ENCODE peak calls at places on chromosomes 11 and 22, in seven cellular contexts. S, V, F, O, I, E and K are unnamed samples.

GRCh38 chr11:27963370-27963769 is 144.6 kb downstream of the KIF18A start:
- DNase-seq in S (no peak), V (no peak), F (no peak), O (no peak), I (no peak), E (no peak), K (no peak)

GRCh38 chr11:19259487-19260345 is 19.0 kb upstream of the E2F8 start:
- DNase-seq in S (no peak), V (peak), F (no peak), O (peak), I (peak), E (peak), K (peak)

GRCh38 chr11:33307984-33308383 is 50.8 kb downstream of the HIPK3 start:
- DNase-seq in S (no peak), V (peak), F (no peak), O (no peak), I (no peak), E (no peak), K (no peak)

GRCh38 chr11:8265681-8266241 is 2.1 kb upstream of the LMO1 start:
- DNase-seq in S (no peak), V (no peak), F (no peak), O (no peak), I (peak), E (no peak), K (peak)

GRCh38 chr11:18774801-18775200 is 16.8 kb downstream of the PTPN5 start:
- DNase-seq in S (no peak), V (no peak), F (no peak), O (no peak), I (no peak), E (no peak), K (no peak)

GRCh38 chr11:4418403-4418802 is 24.9 kb upstream of the TRIM21 start:
- DNase-seq in S (no peak), V (no peak), F (no peak), O (no peak), I (no peak), E (no peak), K (no peak)

GRCh38 chr22:49307870-49308269 is 519.8 kb downstream of the BRD1 start:
- DNase-seq in S (no peak), V (no peak), F (no peak), O (no peak), I (peak), E (no peak), K (no peak)

GRCh38 chr11:33480636-33481035 is 220.0 kb downstream of the C11orf91 start:
- DNase-seq in S (no peak), V (no peak), F (no peak), O (no peak), I (no peak), E (no peak), K (no peak)

GRCh38 chr11:32121012-32121411 is 30.1 kb downstream of the RCN1 start:
- DNase-seq in S (no peak), V (no peak), F (no peak), O (no peak), I (no peak), E (no peak), K (no peak)

GRCh38 chr22:26430600-26430999 is 1.5 kb downstream of the ASPHD2 start:
- DNase-seq in S (no peak), V (no peak), F (no peak), O (no peak), I (no peak), E (no peak), K (no peak)

GRCh38 chr11:48150213-48150612 is 66.4 kb upstream of the OR4B1 start:
- DNase-seq in S (no peak), V (peak), F (no peak), O (no peak), I (no peak), E (no peak), K (no peak)

GRCh38 chr11:100515087-100515486 is 172.0 kb upstream of the ARHGAP42 start:
- DNase-seq in S (no peak), V (no peak), F (no peak), O (no peak), I (no peak), E (no peak), K (peak)

GRCh38 chr11:33722579-33723234 is 13.5 kb downstream of the CD59 start:
- DNase-seq in S (no peak), V (peak), F (no peak), O (no peak), I (peak), E (no peak), K (peak)

GRCh38 chr11:47248664-47249377 is at the start of gene ACP2:
- DNase-seq in S (peak), V (peak), F (peak), O (peak), I (peak), E (peak), K (peak)

GRCh38 chr22:22959147-22959827 is 71.7 kb downstream of the IGLL5 start:
- DNase-seq in S (peak), V (peak), F (no peak), O (peak), I (peak), E (peak), K (peak)

GRCh38 chr22:37121887-37122591 is 12.5 kb upstream of the TMPRSS6 start:
- DNase-seq in S (peak), V (peak), F (no peak), O (peak), I (no peak), E (no peak), K (peak)

GRCh38 chr22:16955678-16956210 is 52.3 kb downstream of the GAB4 start:
- DNase-seq in S (peak), V (peak), F (no peak), O (no peak), I (no peak), E (no peak), K (no peak)

GRCh38 chr11:119888119-119888518 is 159.1 kb upstream of the NECTIN1 start:
- DNase-seq in S (no peak), V (no peak), F (no peak), O (no peak), I (no peak), E (no peak), K (no peak)

GRCh38 chr11:71298761-71299181 is 46.4 kb upstream of the SHANK2 start:
- DNase-seq in S (no peak), V (no peak), F (no peak), O (no peak), I (no peak), E (no peak), K (peak)

GRCh38 chr22:28951969-28952521 is 68.7 kb downstream of the ZNRF3 start:
- DNase-seq in S (no peak), V (peak), F (no peak), O (no peak), I (no peak), E (no peak), K (no peak)

GRCh38 chr11:3086114-3086513 is 28.9 kb upstream of the CARS1 start:
- DNase-seq in S (no peak), V (no peak), F (no peak), O (no peak), I (peak), E (no peak), K (no peak)

GRCh38 chr11:126415128-126415527 is 59.6 kb downstream of the ST3GAL4 start:
- DNase-seq in S (no peak), V (peak), F (no peak), O (no peak), I (peak), E (peak), K (no peak)